ENCODE peak calls at places on chromosomes 1 and 21, in six cellular contexts. L is sigmoid colon, R is osteocyte, X is OCI-LY7, S is AG09319, P is adrenal gland. C is an unnamed sample.

GRCh38 chr1:109643385-109644230 is 12.3 kb upstream of the GSTM4 start:
- DNase-seq in L (peak; percentile 92), R (peak; percentile 91), X (peak; percentile 85), S (no peak), P (peak; percentile 91), C (peak; percentile 89)

GRCh38 chr1:163055005-163055404 is 14.2 kb upstream of the RGS4 start:
- DNase-seq in L (no peak), R (no peak), X (no peak), S (no peak), P (no peak), C (no peak)

GRCh38 chr21:44618909-44619308 is 7.0 kb downstream of the KRTAP10-8 start:
- DNase-seq in L (no peak), R (no peak), X (peak; percentile 36), S (no peak), P (no peak), C (no peak)

GRCh38 chr1:208059328-208060017 is 148.5 kb upstream of the CD34 start:
- DNase-seq in L (no peak), R (no peak), X (no peak), S (no peak), P (no peak), C (no peak)

GRCh38 chr1:215113776-215114153 is 31.2 kb downstream of the KCNK2 start:
- DNase-seq in L (no peak), R (no peak), X (no peak), S (no peak), P (no peak), C (no peak)

GRCh38 chr21:44344541-44345183 is 5.5 kb upstream of the CFAP410 start:
- DNase-seq in L (no peak), R (no peak), X (no peak), S (no peak), P (no peak), C (no peak)

GRCh38 chr1:18899363-18900049 is 2.8 kb downstream of the ALDH4A1 start:
- DNase-seq in L (no peak), R (no peak), X (no peak), S (no peak), P (no peak), C (no peak)

GRCh38 chr1:58802640-58803476 is 19.0 kb upstream of the JUN start:
- DNase-seq in L (no peak), R (no peak), X (no peak), S (no peak), P (peak; percentile 59), C (no peak)

GRCh38 chr1:1090424-1091343 is 16.6 kb upstream of the RNF223 start:
- DNase-seq in L (no peak), R (peak; percentile 84), X (no peak), S (no peak), P (no peak), C (no peak)

GRCh38 chr21:46515109-46515508 is 56.4 kb downstream of the DIP2A start:
- DNase-seq in L (peak; percentile 72), R (no peak), X (peak; percentile 18), S (peak; percentile 1), P (peak; percentile 85), C (no peak)

GRCh38 chr21:35254006-35254751 is 205.1 kb upstream of the RUNX1 start:
- DNase-seq in L (no peak), R (no peak), X (no peak), S (peak; percentile 81), P (no peak), C (no peak)

GRCh38 chr1:85078903-85079302 is 30.6 kb upstream of the MCOLN3 start:
- DNase-seq in L (no peak), R (no peak), X (peak; percentile 21), S (no peak), P (no peak), C (no peak)

GRCh38 chr1:153534933-153535663 is 693 bp downstream of the S100A6 start:
- DNase-seq in L (peak; percentile 90), R (no peak), X (no peak), S (no peak), P (peak; percentile 63), C (no peak)

GRCh38 chr21:41877901-41878830 is 978 bp downstream of the PRDM15 start:
- DNase-seq in L (no peak), R (no peak), X (peak; percentile 88), S (peak; percentile 8), P (peak; percentile 61), C (peak; percentile 51)

GRCh38 chr1:56430141-56430839 is 149.1 kb downstream of the PLPP3 start:
- DNase-seq in L (no peak), R (no peak), X (no peak), S (no peak), P (no peak), C (no peak)

GRCh38 chr21:18147678-18148077 is 97.0 kb upstream of the CHODL start:
- DNase-seq in L (no peak), R (no peak), X (no peak), S (no peak), P (no peak), C (no peak)

GRCh38 chr1:182122265-182122664 is 60.8 kb upstream of the ZNF648 start:
- DNase-seq in L (no peak), R (no peak), X (no peak), S (no peak), P (no peak), C (no peak)

GRCh38 chr21:25791321-25791720 is 56.5 kb downstream of the GABPA start:
- DNase-seq in L (no peak), R (no peak), X (no peak), S (no peak), P (no peak), C (no peak)

GRCh38 chr1:154263465-154264332 is 8.7 kb upstream of the HAX1 start:
- DNase-seq in L (no peak), R (no peak), X (no peak), S (no peak), P (peak; percentile 41), C (no peak)

GRCh38 chr1:223245983-223246382 is 102.9 kb upstream of the TLR5 start:
- DNase-seq in L (no peak), R (peak; percentile 56), X (no peak), S (no peak), P (no peak), C (no peak)

GRCh38 chr1:47548188-47548587 is 110.3 kb downstream of the FOXD2 start:
- DNase-seq in L (no peak), R (no peak), X (no peak), S (no peak), P (no peak), C (no peak)

GRCh38 chr1:58446368-58446767 is 100.2 kb downstream of the OMA1 start:
- DNase-seq in L (no peak), R (no peak), X (no peak), S (no peak), P (no peak), C (no peak)

GRCh38 chr1:166083887-166084286 is 82.9 kb downstream of the FAM78B start:
- DNase-seq in L (no peak), R (no peak), X (no peak), S (no peak), P (no peak), C (no peak)

GRCh38 chr1:224736619-224737352 is 120.7 kb downstream of the CNIH3 start:
- DNase-seq in L (peak; percentile 68), R (no peak), X (no peak), S (peak; percentile 16), P (no peak), C (no peak)

GRCh38 chr1:47568763-47569162 is 130.9 kb downstream of the FOXD2 start:
- DNase-seq in L (no peak), R (no peak), X (no peak), S (no peak), P (no peak), C (no peak)

GRCh38 chr1:9128520-9129371 is at the start of gene GPR157:
- DNase-seq in L (peak; percentile 94), R (no peak), X (peak; percentile 87), S (no peak), P (peak; percentile 93), C (no peak)

GRCh38 chr1:116795482-116795829 is 41.2 kb downstream of the CD2 start:
- DNase-seq in L (no peak), R (no peak), X (no peak), S (no peak), P (no peak), C (no peak)
- TF ChIP-seq CTCF in L (no peak), R (no peak), X (no peak), S (no peak), P (no peak), C (no peak)

GRCh38 chr1:39159224-39160036 is 45.1 kb upstream of the MACF1 start:
- DNase-seq in L (no peak), R (no peak), X (no peak), S (no peak), P (no peak), C (peak; percentile 15)

GRCh38 chr1:39158330-39159086 is 46.0 kb upstream of the MACF1 start:
- DNase-seq in L (no peak), R (no peak), X (no peak), S (no peak), P (no peak), C (peak; percentile 96)

GRCh38 chr1:39157304-39157703 is 47.2 kb upstream of the MACF1 start:
- DNase-seq in L (no peak), R (no peak), X (no peak), S (no peak), P (no peak), C (no peak)

GRCh38 chr1:39163469-39163868 is 41.0 kb upstream of the MACF1 start:
- DNase-seq in L (no peak), R (no peak), X (no peak), S (no peak), P (no peak), C (no peak)

DNA sequence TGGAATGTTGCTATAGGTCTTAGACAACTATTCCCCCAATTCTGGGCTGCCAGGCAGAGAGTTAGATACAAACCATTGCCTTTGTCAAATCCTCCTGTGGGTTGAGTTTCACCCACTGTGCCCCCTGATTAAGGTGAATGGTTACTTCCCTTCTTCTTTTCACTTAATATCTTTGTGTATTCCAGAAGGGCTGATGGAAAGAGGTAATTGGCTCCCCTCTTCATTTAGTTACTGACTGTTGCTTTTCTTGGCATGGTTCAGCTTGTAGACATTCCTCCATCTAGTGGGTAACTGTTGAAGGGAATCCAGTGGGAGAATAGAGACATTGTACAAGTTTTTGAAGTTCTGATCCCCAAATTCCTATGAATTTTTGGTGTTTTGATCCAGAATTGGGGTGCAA is 43.8 kb upstream of the MACF1 start:
- DNase-seq in L (no peak), R (no peak), X (no peak), S (no peak), P (no peak), C (no peak)
- TF ChIP-seq CTCF in L (no peak), R (no peak), X (no peak), S (peak; percentile 15), P (no peak), C (no peak)

DNA sequence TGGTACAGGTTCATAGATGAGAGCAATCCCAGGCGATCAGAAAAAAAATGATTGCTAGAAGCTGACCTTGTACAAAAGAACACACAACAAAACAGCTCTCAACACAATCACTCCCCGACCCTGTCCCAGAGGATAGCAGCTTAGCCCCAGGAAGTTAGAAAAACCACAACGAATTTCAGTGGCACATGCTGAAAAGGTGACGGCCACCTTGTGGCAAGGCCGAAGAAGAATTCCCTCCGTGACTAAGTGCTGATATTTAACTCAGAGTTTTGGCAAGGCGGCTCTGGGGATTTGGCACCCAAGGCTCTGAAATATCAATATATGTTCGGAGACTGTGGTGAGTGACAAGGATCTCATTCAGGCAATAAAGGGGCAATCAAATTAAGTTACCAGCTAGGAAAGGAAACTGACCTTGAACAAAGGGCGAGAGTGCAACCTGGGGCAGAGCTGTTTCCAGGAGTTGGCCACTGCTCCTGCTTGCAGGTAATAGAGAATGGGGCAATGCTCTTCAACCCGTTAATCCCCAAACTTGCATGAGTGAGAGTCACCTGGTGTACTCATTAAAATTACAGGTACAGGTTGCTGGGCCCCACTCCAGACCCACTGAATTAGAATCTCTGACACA is 96.2 kb downstream of the BEND5 start:
- DNase-seq in L (no peak), R (no peak), X (no peak), S (no peak), P (no peak), C (no peak)
- TF ChIP-seq CTCF in L (no peak), R (no peak), X (no peak), S (no peak), P (no peak), C (peak; percentile 23)

GRCh38 chr1:119449964-119450363 is 35.0 kb downstream of the HSD3B2 start:
- DNase-seq in L (no peak), R (no peak), X (no peak), S (no peak), P (no peak), C (peak; percentile 55)
- TF ChIP-seq CTCF in L (no peak), R (no peak), X (no peak), S (no peak), P (no peak), C (peak; percentile 41)